ENCODE peak calls at places on chromosomes 2 and 18, in eight cellular contexts. X, H, T, L, M, F, W and E are unnamed samples.

GRCh38 chr2:101140237-101140636 is 10.9 kb downstream of the TBC1D8 start:
- DNase-seq in X (no peak), H (no peak), T (no peak), L (no peak), M (no peak), F (no peak), W (no peak), E (no peak)

GRCh38 chr18:79853993-79854364 is 56.2 kb downstream of the KCNG2 start:
- DNase-seq in X (no peak), H (no peak), T (no peak), L (peak), M (no peak), F (no peak), W (no peak), E (no peak)

GRCh38 chr2:42053791-42054656 is 6.2 kb downstream of the PKDCC start:
- DNase-seq in X (peak), H (peak), T (no peak), L (no peak), M (no peak), F (no peak), W (no peak), E (no peak)

GRCh38 chr2:101961287-101962242 is 30.2 kb upstream of the IL1R2 start:
- DNase-seq in X (peak), H (peak), T (no peak), L (no peak), M (peak), F (no peak), W (peak), E (no peak)

GRCh38 chr18:215448-216010 is 52.3 kb downstream of the THOC1 start:
- DNase-seq in X (no peak), H (no peak), T (no peak), L (no peak), M (no peak), F (no peak), W (no peak), E (no peak)

GRCh38 chr2:150663143-150663542 is 175.7 kb upstream of the RND3 start:
- DNase-seq in X (no peak), H (no peak), T (peak), L (no peak), M (peak), F (peak), W (peak), E (no peak)

GRCh38 chr18:57737661-57738060 is 65.5 kb downstream of the ATP8B1 start:
- DNase-seq in X (peak), H (peak), T (peak), L (no peak), M (peak), F (peak), W (peak), E (no peak)

GRCh38 chr18:59865241-59865986 is 34.4 kb upstream of the PMAIP1 start:
- DNase-seq in X (no peak), H (no peak), T (no peak), L (no peak), M (no peak), F (peak), W (no peak), E (no peak)

GRCh38 chr18:21179590-21180220 is 62.3 kb upstream of the GREB1L start:
- DNase-seq in X (no peak), H (peak), T (peak), L (peak), M (peak), F (peak), W (peak), E (no peak)

GRCh38 chr2:53058526-53058925 is 709.1 kb upstream of the CHAC2 start:
- DNase-seq in X (no peak), H (no peak), T (peak), L (no peak), M (no peak), F (peak), W (no peak), E (no peak)

GRCh38 chr2:207117668-207118067 is 48.1 kb downstream of the KLF7 start:
- DNase-seq in X (no peak), H (no peak), T (no peak), L (no peak), M (no peak), F (no peak), W (no peak), E (no peak)

GRCh38 chr2:207119048-207119447 is 46.7 kb downstream of the KLF7 start:
- DNase-seq in X (no peak), H (no peak), T (no peak), L (no peak), M (no peak), F (no peak), W (no peak), E (no peak)

GRCh38 chr2:207113403-207113802 is 52.3 kb downstream of the KLF7 start:
- DNase-seq in X (no peak), H (no peak), T (no peak), L (no peak), M (no peak), F (peak), W (no peak), E (no peak)

GRCh38 chr2:207112397-207112796 is 53.4 kb downstream of the KLF7 start:
- DNase-seq in X (no peak), H (no peak), T (no peak), L (no peak), M (no peak), F (no peak), W (no peak), E (no peak)

GRCh38 chr2:207115715-207116364 is 49.9 kb downstream of the KLF7 start:
- DNase-seq in X (no peak), H (no peak), T (no peak), L (no peak), M (no peak), F (no peak), W (no peak), E (no peak)
- TF ChIP-seq CTCF in X (no peak), H (peak), T (no peak), L (no peak), M (no peak), F (no peak), W (peak), E (peak)

DNA sequence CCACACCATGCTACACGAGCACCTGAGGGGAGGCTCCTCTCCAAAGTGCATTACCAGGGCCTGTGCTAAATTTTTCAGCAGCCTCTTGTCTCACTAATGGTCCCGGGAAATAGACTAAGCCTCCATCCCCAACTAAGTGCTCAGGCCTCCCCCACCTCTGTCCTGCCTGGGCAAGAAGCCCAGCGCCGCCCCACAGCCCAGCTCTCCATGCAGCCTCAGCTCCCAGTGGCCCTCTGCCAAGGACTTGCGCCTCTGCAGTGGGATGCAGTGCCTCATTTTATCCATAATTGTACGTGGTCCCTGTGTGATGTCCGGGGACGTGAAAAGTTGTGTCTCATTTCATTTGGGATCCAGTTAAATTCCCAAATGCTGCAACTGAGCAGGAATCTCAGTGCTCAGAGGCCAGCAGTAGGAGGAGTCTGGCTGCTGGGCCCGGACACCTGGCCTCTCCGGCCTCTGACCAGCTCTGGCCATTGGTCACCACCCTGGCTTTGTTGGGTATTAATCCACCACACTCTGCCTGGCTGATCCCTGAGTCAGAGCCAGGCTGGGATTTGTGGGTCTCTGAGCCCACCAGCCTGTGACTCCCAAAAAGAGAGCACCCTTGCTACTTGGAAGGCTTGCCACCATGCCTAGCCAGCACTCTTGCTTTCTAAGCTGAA is 11.4 kb upstream of the STEAP3 start:
- DNase-seq in X (no peak), H (no peak), T (no peak), L (no peak), M (no peak), F (no peak), W (no peak), E (peak)
- TF ChIP-seq CTCF in X (no peak), H (no peak), T (no peak), L (no peak), M (no peak), F (no peak), W (no peak), E (no peak)

DNA sequence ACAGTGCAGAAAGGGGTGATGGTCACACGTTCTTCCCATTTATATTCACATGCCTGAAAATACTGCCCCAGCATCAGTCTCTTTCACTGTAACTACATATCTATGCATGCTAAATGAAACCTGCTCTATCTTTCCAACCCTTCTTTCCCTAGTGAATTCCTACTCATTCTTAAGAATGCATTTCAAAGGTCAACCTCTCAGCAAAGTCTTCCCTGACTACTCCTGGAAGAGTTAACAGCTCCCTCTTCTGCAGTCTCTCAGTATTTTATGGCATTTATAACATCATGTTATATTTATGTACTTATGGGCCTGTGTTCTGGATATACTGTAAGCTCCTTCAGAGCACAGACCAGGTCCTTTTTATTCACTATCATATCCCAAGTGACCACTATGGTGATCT is 71.7 kb upstream of the GALNT5 start:
- DNase-seq in X (no peak), H (no peak), T (no peak), L (no peak), M (no peak), F (no peak), W (no peak), E (no peak)
- TF ChIP-seq CTCF in X (no peak), H (no peak), T (no peak), L (no peak), M (no peak), F (no peak), W (peak), E (peak)

GRCh38 chr2:9423100-9423921 is at the start of the genes CPSF3 and ITGB1BP1:
- DNase-seq in X (peak), H (peak), T (peak), L (peak), M (peak), F (peak), W (peak), E (peak)
- TF ChIP-seq CTCF in X (peak), H (no peak), T (no peak), L (no peak), M (no peak), F (no peak), W (no peak), E (peak)

DNA sequence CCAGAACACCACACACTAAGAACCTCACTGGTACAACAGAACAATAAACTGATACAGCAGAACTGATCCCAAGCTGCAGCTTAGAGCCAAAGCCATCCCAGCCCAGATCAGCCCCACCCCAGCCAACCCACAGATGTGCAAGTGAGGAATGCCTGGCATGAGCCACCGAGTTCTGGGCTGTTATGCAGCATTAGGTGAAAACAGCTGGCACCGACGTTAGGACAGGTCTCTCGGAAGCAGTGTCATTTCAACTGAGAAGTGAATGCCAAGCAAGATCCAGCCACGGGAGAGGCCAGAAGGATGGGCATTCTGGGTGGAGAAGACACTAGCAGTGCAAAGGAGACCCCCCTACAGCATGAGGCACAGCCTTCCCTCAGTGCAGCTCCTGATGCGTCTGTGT is 38.9 kb downstream of the ADCY3 start:
- DNase-seq in X (no peak), H (no peak), T (no peak), L (no peak), M (no peak), F (no peak), W (no peak), E (no peak)
- TF ChIP-seq CTCF in X (no peak), H (no peak), T (no peak), L (no peak), M (no peak), F (no peak), W (no peak), E (no peak)

GRCh38 chr2:144332356-144333143 is 187.4 kb downstream of the ZEB2 start:
- DNase-seq in X (peak), H (peak), T (peak), L (peak), M (peak), F (peak), W (peak), E (peak)
- TF ChIP-seq CTCF in X (no peak), H (no peak), T (no peak), L (no peak), M (no peak), F (no peak), W (no peak), E (no peak)

GRCh38 chr18:48336332-48336731 is 72.9 kb downstream of the ZBTB7C start:
- DNase-seq in X (no peak), H (no peak), T (no peak), L (no peak), M (no peak), F (no peak), W (no peak), E (no peak)
- TF ChIP-seq CTCF in X (no peak), H (peak), T (no peak), L (peak), M (no peak), F (peak), W (no peak), E (no peak)

GRCh38 chr2:165693838-165694237 is 100.2 kb downstream of the GALNT3 start:
- DNase-seq in X (no peak), H (no peak), T (no peak), L (no peak), M (no peak), F (no peak), W (no peak), E (no peak)

GRCh38 chr2:165687376-165687775 is 106.7 kb downstream of the GALNT3 start:
- DNase-seq in X (no peak), H (no peak), T (no peak), L (no peak), M (no peak), F (no peak), W (no peak), E (no peak)

DNA sequence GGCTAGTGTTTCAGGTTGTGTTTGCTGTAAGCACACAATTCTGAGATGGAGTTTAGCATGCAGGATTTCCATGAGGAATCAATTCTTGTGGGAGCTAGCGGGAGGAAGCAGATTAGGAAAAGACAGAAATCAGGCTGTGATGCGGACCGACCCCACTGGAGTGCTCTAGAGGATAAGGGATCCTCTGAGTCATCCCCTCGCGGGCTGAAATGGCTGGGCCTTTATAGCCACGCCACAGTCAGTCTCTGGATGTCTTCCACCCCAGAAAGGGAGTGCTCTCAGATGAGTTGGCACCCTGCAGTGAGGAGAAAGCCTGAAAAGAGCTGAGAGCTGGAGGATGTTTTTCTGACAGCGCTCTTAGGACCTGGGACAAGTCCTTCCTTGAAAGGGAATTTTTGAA is 102.4 kb downstream of the GALNT3 start:
- DNase-seq in X (no peak), H (peak), T (no peak), L (no peak), M (peak), F (no peak), W (no peak), E (no peak)
- TF ChIP-seq CTCF in X (no peak), H (no peak), T (no peak), L (no peak), M (peak), F (no peak), W (peak), E (peak)